ENCODE peak calls at places on chromosomes 12 and 14, in five cellular contexts. N is keratinocyte, W is neural progenitor cell, H is lung, T is heart right ventricle. E is an unnamed sample.

GRCh38 chr12:915090-915489 is 34.4 kb downstream of the RAD52 start:
- DNase-seq in N (no peak), W (no peak), H (no peak), T (no peak), E (no peak)

GRCh38 chr12:57195655-57196371 is 20.8 kb upstream of the NXPH4 start:
- DNase-seq in N (no peak), W (no peak), H (no peak), T (no peak), E (no peak)

GRCh38 chr12:127162902-127163301 is 1104.1 kb upstream of the TMEM132C start:
- DNase-seq in N (no peak), W (no peak), H (no peak), T (no peak), E (no peak)

GRCh38 chr14:84959796-84960515 is 570.0 kb upstream of the FLRT2 start:
- DNase-seq in N (no peak), W (no peak), H (no peak), T (no peak), E (no peak)

GRCh38 chr12:131755305-131756113 is 44.6 kb downstream of the SFSWAP start:
- DNase-seq in N (no peak), W (peak; percentile 45), H (no peak), T (no peak), E (no peak)

GRCh38 chr12:29164477-29165163 is 15.5 kb downstream of the FAR2 start:
- DNase-seq in N (peak; percentile 1), W (no peak), H (no peak), T (no peak), E (no peak)

GRCh38 chr14:67837011-67837624 is 17.5 kb downstream of the RAD51B start:
- DNase-seq in N (no peak), W (peak; percentile 74), H (peak; percentile 41), T (peak; percentile 75), E (peak; percentile 45)

GRCh38 chr12:94204647-94205247 is 56.4 kb downstream of the PLXNC1 start:
- DNase-seq in N (no peak), W (no peak), H (no peak), T (no peak), E (no peak)

GRCh38 chr12:19491863-19492262 is 52.6 kb downstream of the AEBP2 start:
- DNase-seq in N (no peak), W (no peak), H (no peak), T (no peak), E (no peak)

GRCh38 chr14:102481791-102482238 is 27.8 kb downstream of the ANKRD9 start:
- DNase-seq in N (no peak), W (no peak), H (no peak), T (no peak), E (no peak)

GRCh38 chr12:83664650-83665049 is 977.9 kb downstream of the TMTC2 start:
- DNase-seq in N (no peak), W (peak; percentile 21), H (no peak), T (no peak), E (no peak)

GRCh38 chr12:13071305-13072280 is 27.4 kb downstream of the FAM234B start:
- DNase-seq in N (no peak), W (no peak), H (no peak), T (no peak), E (no peak)

GRCh38 chr14:35535794-35536112 is 1.8 kb downstream of the INSM2 start:
- DNase-seq in N (no peak), W (no peak), H (no peak), T (no peak), E (no peak)

GRCh38 chr12:60501124-60501729 is 905.4 kb downstream of the SLC16A7 start:
- DNase-seq in N (no peak), W (peak; percentile 25), H (no peak), T (peak; percentile 25), E (no peak)

GRCh38 chr12:88895634-88896033 is 315.4 kb upstream of the KITLG start:
- DNase-seq in N (no peak), W (no peak), H (no peak), T (no peak), E (no peak)

GRCh38 chr12:104599985-104600712 is 143.4 kb downstream of the CHST11 start:
- DNase-seq in N (no peak), W (no peak), H (no peak), T (no peak), E (no peak)

GRCh38 chr12:130617219-130617618 is 98.9 kb downstream of the RIMBP2 start:
- DNase-seq in N (no peak), W (no peak), H (no peak), T (no peak), E (no peak)

GRCh38 chr12:45708363-45708762 is 21.1 kb upstream of the ARID2 start:
- DNase-seq in N (no peak), W (no peak), H (no peak), T (no peak), E (no peak)
- H3K4me3 ChIP-seq in N (no peak overlapping the region), W (no peak overlapping the region), H (no peak overlapping the region), T (no peak overlapping the region), E (no peak overlapping the region)

GRCh38 chr12:11795910-11796459 is 146.5 kb downstream of the ETV6 start:
- DNase-seq in N (no peak), W (peak; percentile 25), H (no peak), T (no peak), E (no peak)

GRCh38 chr12:11794311-11794710 is 144.8 kb downstream of the ETV6 start:
- DNase-seq in N (no peak), W (no peak), H (no peak), T (peak; percentile 36), E (no peak)

GRCh38 chr12:11794751-11795150 is 145.3 kb downstream of the ETV6 start:
- DNase-seq in N (no peak), W (no peak), H (no peak), T (no peak), E (no peak)

GRCh38 chr12:11795192-11795909 is 145.9 kb downstream of the ETV6 start:
- DNase-seq in N (no peak), W (no peak), H (no peak), T (no peak), E (no peak)

GRCh38 chr12:11793896-11794295 is 144.4 kb downstream of the ETV6 start:
- DNase-seq in N (no peak), W (peak; percentile 28), H (no peak), T (peak; percentile 42), E (no peak)
- H3K4me1 ChIP-seq in N (peaks cover 19% of the 10 kb centered on the region), W (peaks cover 25% of the 10 kb centered on the region), H (peaks cover 38% of the 10 kb centered on the region), T (peaks cover 31% of the 10 kb centered on the region), E (peaks cover 24% of the 10 kb centered on the region)

DNA sequence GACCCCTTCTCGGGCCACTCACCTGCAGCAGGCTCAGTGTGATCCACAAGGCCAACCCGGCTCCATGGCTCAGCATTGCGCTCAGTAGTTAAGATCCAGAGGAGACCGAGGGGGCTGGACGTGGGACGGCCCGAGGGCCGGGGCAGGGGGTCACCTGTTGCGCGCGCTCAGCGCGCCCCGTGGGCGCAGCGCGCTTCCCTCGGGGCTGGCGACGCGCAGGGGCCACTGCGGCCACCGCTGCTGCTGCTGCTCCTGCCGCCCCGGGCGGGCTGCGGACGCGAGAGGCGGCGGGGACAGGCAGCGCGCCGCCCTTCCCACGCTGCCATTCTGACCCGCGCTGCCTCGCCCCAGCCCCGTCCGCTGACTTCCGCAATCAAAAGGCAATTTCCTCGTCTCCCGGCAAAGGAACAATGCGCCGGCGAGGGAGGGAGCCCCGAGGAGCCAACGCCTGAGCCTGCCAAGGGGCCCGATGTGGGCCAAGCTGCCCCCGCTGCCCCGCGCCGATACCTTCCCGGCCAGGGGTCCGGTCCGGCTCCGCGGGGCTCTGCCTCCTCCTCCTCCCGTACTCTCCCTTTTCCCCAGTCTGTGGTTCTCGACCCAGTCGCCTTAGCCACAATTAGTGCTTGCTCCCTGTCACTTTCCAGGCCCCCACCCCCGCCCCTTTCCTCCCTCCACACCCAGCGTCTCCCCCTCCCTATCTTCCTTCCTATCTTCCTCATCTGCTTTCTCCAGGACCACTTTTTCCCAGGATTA is 27.3 kb downstream of the PTPRB start:
- DNase-seq in N (no peak), W (peak; percentile 66), H (peak; percentile 43), T (peak; percentile 74), E (peak; percentile 17)
- H3K4me3 ChIP-seq in N (peak overlapping the region; percentile 67), W (peak overlapping the region; percentile 66), H (peak overlapping the region; percentile 46), T (peak overlapping the region; percentile 58), E (peak overlapping the region; percentile 42)

GRCh38 chr14:55699131-55700057 is 119.4 kb downstream of the KTN1 start:
- DNase-seq in N (no peak), W (no peak), H (no peak), T (no peak), E (no peak)

GRCh38 chr14:55698051-55698450 is 118.0 kb downstream of the KTN1 start:
- DNase-seq in N (no peak), W (no peak), H (no peak), T (no peak), E (no peak)

GRCh38 chr14:55704654-55705053 is 124.6 kb downstream of the KTN1 start:
- DNase-seq in N (no peak), W (no peak), H (no peak), T (no peak), E (no peak)

GRCh38 chr14:55702501-55702900 is 122.5 kb downstream of the KTN1 start:
- DNase-seq in N (no peak), W (no peak), H (no peak), T (no peak), E (no peak)

DNA sequence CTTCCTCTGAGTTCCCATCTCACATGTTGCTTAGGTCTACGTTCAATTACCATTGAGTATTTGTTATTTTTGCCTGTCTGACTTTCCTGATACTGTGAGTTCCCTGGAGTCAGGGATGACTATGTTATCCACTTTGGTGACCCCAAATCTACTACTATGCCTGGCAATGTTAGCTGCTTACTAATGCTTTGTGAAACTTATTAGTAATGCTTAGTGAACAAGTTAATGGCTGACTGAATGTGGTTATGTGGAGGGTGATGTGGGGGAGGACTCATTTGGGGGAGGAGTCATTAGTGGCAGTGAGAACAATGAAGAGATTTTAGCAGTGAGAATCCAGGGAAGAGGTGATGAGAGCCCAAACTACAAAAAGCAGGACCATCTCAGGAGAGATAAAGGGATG is 121.6 kb downstream of the KTN1 start:
- DNase-seq in N (no peak), W (no peak), H (no peak), T (no peak), E (no peak)
- H3K4me1 ChIP-seq in N (peaks cover 18% of the 10 kb centered on the region), W (peaks cover 14% of the 10 kb centered on the region), H (no peaks in the 10 kb centered on the region), T (no peaks in the 10 kb centered on the region), E (no peaks in the 10 kb centered on the region)

GRCh38 chr12:121499929-121500793 is 80.7 kb downstream of the KDM2B start:
- DNase-seq in N (no peak), W (peak; percentile 81), H (peak; percentile 77), T (peak; percentile 79), E (peak; percentile 86)
- H3K4me3 ChIP-seq in N (no peak overlapping the region), W (no peak overlapping the region), H (no peak overlapping the region), T (peak overlapping the region; percentile 10), E (no peak overlapping the region)